ENCODE peak calls at places on chromosomes 2 and 18, in eight cellular contexts. C is body of pancreas, G is kidney epithelial cell, Z is WERI-Rb-1, P is gastrocnemius medialis, X is colonic mucosa, K is PC-3, J is H9. A is an unnamed sample.
A peak's percentile ranks its signal among the peaks of the same experiment; 100 is the strongest.

GRCh38 chr2:95328386-95329125 is 31.4 kb downstream of the KCNIP3 start:
- DNase-seq in C (no peak), J (no peak), K (no peak), P (no peak), G (no peak), Z (no peak), X (no peak), A (no peak)

GRCh38 chr2:116513991-116514390 is 1300.5 kb upstream of the DDX18 start:
- DNase-seq in C (no peak), K (no peak), J (no peak), P (no peak), Z (no peak), X (no peak), G (no peak), A (no peak)

GRCh38 chr2:135744761-135745314 is 3.2 kb downstream of the UBXN4 start:
- DNase-seq in C (peak; percentile 16), X (no peak), P (peak; percentile 29), G (no peak), K (peak; percentile 62), J (peak; percentile 44), Z (peak; percentile 73), A (peak; percentile 21)

GRCh38 chr2:159968282-159968900 is 94.0 kb downstream of the PLA2R1 start:
- DNase-seq in P (no peak), X (peak; percentile 25), C (no peak), Z (peak; percentile 42), G (no peak), J (peak; percentile 52), K (peak; percentile 74), A (peak; percentile 14)

GRCh38 chr2:229043681-229044080 is 227.4 kb downstream of the PID1 start:
- DNase-seq in K (peak; percentile 18), C (no peak), G (no peak), Z (no peak), J (no peak), X (no peak), P (no peak), A (no peak)

GRCh38 chr18:26547302-26548143 is 830 bp downstream of the KCTD1 start:
- DNase-seq in C (peak; percentile 76), P (peak; percentile 29), K (no peak), G (peak; percentile 42), Z (no peak), X (peak; percentile 70), J (peak; percentile 86), A (no peak)

GRCh38 chr2:122203523-122203922 is 448.1 kb downstream of the TSN start:
- DNase-seq in C (no peak), G (peak; percentile 51), X (no peak), K (peak; percentile 82), P (no peak), J (no peak), Z (no peak), A (no peak)

GRCh38 chr18:74114206-74114605 is 33.4 kb downstream of the FBXO15 start:
- DNase-seq in Z (no peak), J (no peak), P (no peak), C (no peak), K (no peak), X (no peak), G (no peak), A (no peak)

GRCh38 chr18:49055787-49056186 is 105.0 kb upstream of the SMAD7 start:
- DNase-seq in G (no peak), Z (no peak), X (no peak), P (peak; percentile 46), C (peak; percentile 32), J (no peak), K (peak; percentile 5), A (no peak)

GRCh38 chr2:3602553-3603339 is 7.8 kb downstream of the COLEC11 start:
- DNase-seq in J (no peak), P (no peak), G (no peak), C (no peak), Z (no peak), X (no peak), K (no peak), A (no peak)

GRCh38 chr18:45879681-45880655 is 54.5 kb downstream of the SIGLEC15 start:
- DNase-seq in K (peak; percentile 67), P (peak; percentile 28), J (peak; percentile 84), C (peak; percentile 63), X (peak; percentile 51), G (peak; percentile 19), Z (peak; percentile 61), A (peak; percentile 54)

GRCh38 chr2:169757356-169757755 is 23.7 kb downstream of the KLHL23 start:
- DNase-seq in G (no peak), K (no peak), P (no peak), Z (no peak), J (no peak), X (no peak), C (no peak), A (no peak)

DNA sequence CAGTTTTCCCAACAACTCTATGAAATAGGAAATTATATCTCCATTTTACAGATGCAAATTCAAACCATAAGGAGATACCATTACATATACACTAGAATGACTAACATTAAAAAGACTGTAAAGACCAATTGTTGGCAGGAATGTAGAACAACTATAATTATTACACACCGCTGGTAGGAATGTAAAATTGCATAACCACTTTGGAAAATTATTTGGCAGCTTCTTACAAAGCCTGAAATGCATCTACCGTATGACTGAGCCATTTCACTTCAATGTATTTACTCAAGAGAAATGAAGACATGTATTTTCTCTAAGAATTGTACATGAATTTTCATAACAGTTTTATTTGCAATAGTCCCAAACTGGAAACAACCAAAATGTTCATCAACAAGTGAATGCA is 189.1 kb upstream of the BCL2L11 start:
- DNase-seq in X (no peak), C (no peak), G (no peak), Z (no peak), P (no peak), K (peak; percentile 64), J (no peak), A (no peak)
- TF ChIP-seq CTCF in X (no peak), C (no peak), G (no peak), Z (no peak), P (no peak), K (no peak), J (no peak), A (no peak)

GRCh38 chr2:175002547-175003274 is 2.5 kb downstream of the CHN1 start:
- DNase-seq in K (peak; percentile 41), P (no peak), J (no peak), G (no peak), Z (no peak), X (no peak), C (no peak), A (no peak)

GRCh38 chr2:175003875-175004729 is 1.1 kb downstream of the CHN1 start:
- DNase-seq in Z (no peak), X (no peak), K (peak; percentile 30), C (no peak), P (no peak), J (peak; percentile 62), G (no peak), A (no peak)

GRCh38 chr2:175007510-175007909 is 2.3 kb upstream of the CHN1 start:
- DNase-seq in X (no peak), P (no peak), G (no peak), C (no peak), J (no peak), K (no peak), Z (no peak), A (no peak)

GRCh38 chr2:175004730-175004979 is 526 bp downstream of the CHN1 start:
- DNase-seq in X (no peak), J (peak; percentile 67), C (no peak), K (no peak), P (no peak), G (no peak), Z (peak; percentile 45), A (peak; percentile 16)

GRCh38 chr2:175004980-175005832 is at the start of gene CHN1:
- DNase-seq in J (peak; percentile 85), C (peak; percentile 68), X (peak; percentile 73), G (no peak), P (peak; percentile 27), K (peak; percentile 61), Z (peak; percentile 95), A (peak; percentile 37)
- TF ChIP-seq CTCF in J (no peak), C (no peak), X (no peak), G (no peak), P (no peak), K (peak; percentile 38), Z (no peak), A (peak; percentile 9)

GRCh38 chr2:186254759-186255158 is 231.3 kb upstream of the ZC3H15 start:
- DNase-seq in K (no peak), C (no peak), G (no peak), X (no peak), Z (no peak), P (no peak), J (no peak), A (no peak)

GRCh38 chr2:186255823-186256222 is 230.2 kb upstream of the ZC3H15 start:
- DNase-seq in J (peak; percentile 81), P (no peak), K (no peak), G (no peak), X (no peak), C (no peak), Z (no peak), A (no peak)

DNA sequence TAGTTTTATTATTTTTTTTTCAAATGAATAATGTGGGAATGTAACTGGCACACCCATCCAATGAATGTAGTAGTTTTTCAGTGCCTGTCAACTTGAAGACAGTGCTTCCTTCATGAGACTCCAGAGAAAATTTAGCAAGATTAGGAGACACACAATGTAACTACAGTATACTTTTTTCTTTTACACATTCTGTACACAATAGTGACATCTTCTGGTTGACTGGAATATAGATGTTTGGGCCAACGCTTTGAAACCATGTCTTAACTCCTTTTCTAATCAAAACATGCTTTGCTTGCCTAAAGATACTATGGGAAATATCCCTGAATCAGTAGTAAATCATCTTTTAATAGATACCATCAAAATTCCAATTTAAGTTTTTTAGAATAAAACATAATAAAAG is 229.5 kb upstream of the ZC3H15 start:
- DNase-seq in Z (no peak), K (peak; percentile 76), G (peak; percentile 10), C (no peak), P (no peak), J (no peak), X (no peak), A (no peak)
- TF ChIP-seq CTCF in Z (peak; percentile 24), K (peak; percentile 88), G (peak; percentile 36), C (peak; percentile 50), P (no peak), J (peak; percentile 68), X (peak; percentile 25), A (peak; percentile 79)

DNA sequence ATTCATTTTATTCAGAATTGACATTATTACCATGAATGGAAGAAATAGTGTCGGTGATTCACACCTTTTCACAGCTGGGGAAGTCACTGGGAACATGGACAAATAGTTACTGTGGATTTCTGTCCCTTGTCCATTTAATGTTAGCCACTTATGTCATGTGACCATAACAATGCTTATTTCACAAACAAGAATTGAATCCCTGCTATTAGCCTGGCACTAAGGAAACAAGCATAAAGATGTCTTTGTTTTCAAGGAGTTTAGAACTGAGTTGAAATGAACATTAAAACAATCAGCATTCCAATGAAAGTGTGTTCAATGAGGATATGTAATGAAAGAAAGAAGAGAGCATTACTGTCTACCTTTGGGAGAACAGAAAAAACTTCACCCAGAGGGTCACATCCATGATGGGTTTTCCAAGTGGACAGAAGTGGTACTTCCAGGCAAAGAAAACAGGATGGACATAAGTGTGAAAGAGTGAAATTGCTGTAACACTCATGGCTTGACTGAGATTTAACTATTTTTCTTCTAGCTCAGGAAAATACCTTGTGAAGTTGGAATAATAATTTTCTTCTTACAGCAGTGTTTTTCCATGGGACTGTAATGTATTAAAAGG is 324.5 kb upstream of the UBE2E3 start:
- DNase-seq in G (no peak), J (no peak), C (no peak), P (no peak), K (no peak), Z (no peak), X (no peak), A (no peak)
- TF ChIP-seq CTCF in G (no peak), J (peak; percentile 52), C (no peak), P (no peak), K (peak; percentile 20), Z (peak; percentile 4), X (no peak), A (no peak)

A was measured in D721Med.